ENCODE peak calls at places on chromosome 13, in nine cellular contexts. C is ascending aorta, A is cardiac muscle cell, W is BJ, L is foreskin fibroblast, E is AG04449, M is cardiac fibroblast, T is fibroblast of pulmonary artery, R is pancreas. X is an unnamed sample.

GRCh38 chr13:35723061-35723461 is 246.6 kb upstream of the MAB21L1 start:
- DNase-seq in L (peak; percentile 70), W (no peak), C (no peak), M (peak; percentile 60), A (peak; percentile 51), T (peak; percentile 64), E (no peak), R (no peak), X (no peak)

GRCh38 chr13:68987585-68987984 is 1120.0 kb upstream of the ATXN8OS start:
- DNase-seq in A (no peak), L (no peak), W (no peak), R (no peak), M (no peak), E (no peak), C (no peak), T (no peak), X (no peak)

GRCh38 chr13:44758595-44759221 is 182.6 kb upstream of the TSC22D1 start:
- DNase-seq in W (peak; percentile 47), R (no peak), L (peak; percentile 89), M (peak; percentile 90), T (peak; percentile 86), C (no peak), E (peak; percentile 87), A (peak; percentile 91), X (peak; percentile 38)

GRCh38 chr13:101415358-101416174 is 742 bp downstream of the NALCN start:
- DNase-seq in E (no peak), R (no peak), W (no peak), M (no peak), A (no peak), C (no peak), L (no peak), T (no peak), X (no peak)

GRCh38 chr13:51697855-51698254 is 106.1 kb downstream of the DHRS12 start:
- DNase-seq in A (no peak), W (no peak), C (no peak), E (no peak), M (peak; percentile 28), R (no peak), T (no peak), L (no peak), X (no peak)

GRCh38 chr13:64255988-64256387 is 2840.3 kb upstream of the PCDH20 start:
- DNase-seq in R (no peak), L (no peak), M (no peak), W (no peak), A (no peak), T (no peak), C (no peak), E (no peak), X (no peak)

GRCh38 chr13:49421391-49421790 is 22.5 kb downstream of the CAB39L start:
- DNase-seq in L (no peak), R (peak; percentile 33), T (peak; percentile 21), C (no peak), A (peak; percentile 27), M (no peak), W (no peak), E (no peak), X (peak; percentile 7)

GRCh38 chr13:47175172-47175806 is 278.4 kb upstream of the HTR2A start:
- DNase-seq in T (peak; percentile 75), E (peak; percentile 64), A (peak; percentile 65), C (no peak), W (peak; percentile 62), M (peak; percentile 85), L (peak; percentile 91), R (no peak), X (no peak)

GRCh38 chr13:46374710-46375109 is 12.3 kb downstream of the RUBCNL start:
- DNase-seq in R (no peak), E (no peak), T (no peak), M (no peak), A (no peak), W (no peak), L (no peak), C (no peak), X (no peak)

GRCh38 chr13:72530471-72530870 is 197.0 kb downstream of the MZT1 start:
- DNase-seq in L (no peak), E (peak; percentile 45), T (peak; percentile 7), A (no peak), R (no peak), C (no peak), M (peak; percentile 30), W (no peak), X (no peak)

GRCh38 chr13:35694549-35695233 is 218.2 kb upstream of the MAB21L1 start:
- DNase-seq in W (no peak), A (no peak), T (no peak), E (no peak), L (no peak), M (no peak), R (no peak), C (no peak), X (no peak)

GRCh38 chr13:35279500-35279899 is 197.0 kb downstream of the MAB21L1 start:
- DNase-seq in T (no peak), C (no peak), M (no peak), E (no peak), W (no peak), L (no peak), A (no peak), R (no peak), X (no peak)

GRCh38 chr13:46552302-46552680 is 679 bp upstream of the LRCH1 start:
- DNase-seq in L (no peak), W (no peak), M (no peak), E (no peak), C (no peak), T (no peak), A (no peak), R (peak; percentile 12), X (no peak)

GRCh38 chr13:106520205-106521004 is 15.1 kb downstream of the EFNB2 start:
- DNase-seq in W (no peak), C (no peak), E (no peak), R (no peak), T (peak; percentile 68), M (peak; percentile 61), L (peak; percentile 68), A (peak; percentile 60), X (no peak)

GRCh38 chr13:26538363-26539317 is 18.8 kb upstream of the WASF3 start:
- DNase-seq in T (peak; percentile 27), E (no peak), L (peak; percentile 57), A (peak; percentile 27), W (no peak), C (no peak), M (peak; percentile 63), R (no peak), X (no peak)

GRCh38 chr13:113208424-113209335 is at the start of gene PCID2:
- DNase-seq in R (peak; percentile 90), E (peak; percentile 14), L (peak; percentile 95), A (peak; percentile 92), T (peak; percentile 88), W (no peak), C (peak; percentile 60), M (peak; percentile 90), X (peak; percentile 76)
- TF ChIP-seq CTCF in R (no peak), E (peak; percentile 3), L (no peak), A (no peak), T (no peak), W (no peak), C (no peak), M (no peak), X (no peak)

DNA sequence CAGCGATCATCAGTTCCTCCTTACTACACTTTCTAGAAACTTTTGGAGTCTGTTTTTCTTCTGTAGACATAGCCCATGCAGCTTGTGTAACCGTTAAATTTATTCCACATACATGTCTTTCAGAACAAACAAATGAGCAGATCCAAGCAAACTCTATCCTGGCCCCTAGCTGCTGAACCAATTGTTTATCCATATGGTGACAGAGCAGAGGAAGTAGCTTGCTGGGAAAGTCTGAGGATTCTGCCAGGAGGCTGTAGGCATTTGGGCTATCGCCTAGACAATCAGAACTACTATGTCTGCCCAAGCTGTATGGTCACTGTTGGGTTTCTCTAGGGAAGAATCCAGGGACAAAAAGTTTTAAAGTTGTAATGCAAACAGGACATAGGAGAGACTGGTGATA is 343.7 kb downstream of the SPRY2 start:
- DNase-seq in L (peak; percentile 32), M (no peak), R (no peak), A (no peak), T (no peak), E (no peak), C (no peak), W (no peak), X (no peak)
- TF ChIP-seq CTCF in L (no peak), M (no peak), R (no peak), A (no peak), T (no peak), E (no peak), C (no peak), W (no peak), X (no peak)

GRCh38 chr13:53200498-53201453 is 172.2 kb downstream of the OLFM4 start:
- DNase-seq in R (peak; percentile 72), T (peak; percentile 15), E (no peak), A (peak; percentile 58), W (no peak), C (no peak), L (peak; percentile 1), M (peak; percentile 3), X (no peak)
- TF ChIP-seq CTCF in R (peak; percentile 60), T (peak; percentile 17), E (peak; percentile 54), A (peak; percentile 60), W (peak; percentile 52), C (no peak), L (peak; percentile 11), M (peak; percentile 22), X (no peak)

GRCh38 chr13:30551194-30551593 is 66.5 kb upstream of the USPL1 start:
- DNase-seq in M (peak; percentile 57), L (peak; percentile 39), W (no peak), R (peak; percentile 15), C (no peak), A (peak; percentile 52), E (no peak), T (peak; percentile 56), X (no peak)
- TF ChIP-seq CTCF in M (peak; percentile 27), L (peak; percentile 33), W (peak; percentile 39), R (no peak), C (no peak), A (peak; percentile 33), E (peak; percentile 14), T (peak; percentile 30), X (no peak)

DNA sequence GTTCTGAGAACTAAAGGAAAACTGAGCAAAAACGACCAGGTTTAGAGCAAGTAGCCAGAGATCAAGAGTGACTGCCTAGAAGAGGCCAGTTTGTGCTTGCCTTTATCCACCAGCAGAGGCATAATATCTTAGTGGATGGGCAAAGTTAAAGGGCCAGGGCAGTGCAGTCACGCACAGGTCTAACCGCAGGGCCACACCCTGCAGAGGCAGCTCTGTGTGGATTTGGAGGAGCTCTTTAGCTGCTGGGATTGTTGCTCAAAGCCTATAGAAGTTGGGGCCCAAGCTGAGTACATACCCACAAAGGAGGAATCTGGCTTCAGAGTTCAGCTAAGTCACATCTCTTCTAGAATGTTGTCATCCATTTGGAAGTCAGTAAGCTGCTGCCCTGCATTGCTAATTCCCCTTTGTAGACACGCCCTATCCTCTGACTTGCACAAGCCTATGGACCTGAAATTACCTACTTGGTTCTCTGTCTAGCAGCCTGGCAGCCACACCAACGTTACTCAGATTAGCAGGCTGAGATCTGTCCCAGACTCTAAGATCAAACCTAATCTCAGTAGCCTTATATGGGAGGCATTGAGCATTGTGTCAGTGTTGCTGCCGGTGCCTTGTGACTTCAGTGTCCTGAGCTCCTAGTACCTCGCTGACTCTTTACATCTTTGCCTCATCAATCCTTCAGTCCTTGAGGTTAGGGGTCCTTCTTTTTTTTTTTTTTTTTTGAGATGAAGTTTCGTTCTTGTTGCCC is 102.9 kb upstream of the STARD13 start:
- DNase-seq in W (no peak), C (no peak), A (no peak), T (no peak), E (no peak), M (peak; percentile 6), L (peak; percentile 10), R (no peak), X (peak; percentile 49)
- TF ChIP-seq CTCF in W (no peak), C (no peak), A (no peak), T (no peak), E (no peak), M (no peak), L (no peak), R (no peak), X (no peak)